ENCODE peak calls at places on chromosomes 5 and 9, in nine cellular contexts. T, H, Y, L, R, I, K, M and E are unnamed samples.

GRCh38 chr5:121533814-121534213 is 317.9 kb upstream of the FTMT start:
- DNase-seq in T (no peak), H (no peak), Y (no peak), L (no peak), R (no peak), I (no peak), K (no peak), M (no peak), E (no peak)

GRCh38 chr9:104961238-104961637 is 33.3 kb upstream of the ABCA1 start:
- DNase-seq in T (no peak), H (peak), Y (no peak), L (no peak), R (no peak), I (no peak), K (peak), M (peak), E (peak)

GRCh38 chr5:61563401-61563800 is 231.3 kb downstream of the ZSWIM6 start:
- DNase-seq in T (no peak), H (no peak), Y (no peak), L (no peak), R (no peak), I (no peak), K (peak), M (peak), E (no peak)

GRCh38 chr5:138305797-138306196 is 25.8 kb downstream of the CDC25C start:
- DNase-seq in T (peak), H (no peak), Y (no peak), L (no peak), R (peak), I (peak), K (peak), M (no peak), E (no peak)

GRCh38 chr9:77451507-77451906 is 196.6 kb downstream of the GNA14 start:
- DNase-seq in T (no peak), H (no peak), Y (no peak), L (no peak), R (no peak), I (no peak), K (no peak), M (no peak), E (no peak)

GRCh38 chr9:17090041-17090440 is 44.8 kb upstream of the CNTLN start:
- DNase-seq in T (no peak), H (no peak), Y (no peak), L (no peak), R (no peak), I (no peak), K (no peak), M (peak), E (no peak)

GRCh38 chr9:127393680-127394079 is 3.3 kb upstream of the SLC2A8 start:
- DNase-seq in T (no peak), H (no peak), Y (no peak), L (no peak), R (no peak), I (no peak), K (peak), M (peak), E (no peak)

GRCh38 chr9:76887003-76887821 is 18.7 kb downstream of the PRUNE2 start:
- DNase-seq in T (no peak), H (no peak), Y (no peak), L (no peak), R (no peak), I (no peak), K (no peak), M (no peak), E (no peak)

GRCh38 chr9:128689820-128690683 is 1.0 kb downstream of the SET start:
- DNase-seq in T (peak), H (peak), Y (no peak), L (no peak), R (no peak), I (no peak), K (peak), M (peak), E (no peak)

GRCh38 chr5:132260714-132261615 is 3.5 kb downstream of the PDLIM4 start:
- DNase-seq in T (peak), H (no peak), Y (no peak), L (peak), R (no peak), I (peak), K (peak), M (peak), E (peak)
- H3K27ac ChIP-seq in T (peak), H (no peak), Y (no peak), L (peak), R (peak), I (peak), K (peak), M (peak), E (peak)

GRCh38 chr5:135138116-135138850 is 104.3 kb upstream of the PITX1 start:
- DNase-seq in T (no peak), H (no peak), Y (no peak), L (no peak), R (no peak), I (no peak), K (peak), M (peak), E (no peak)
- H3K27ac ChIP-seq in T (no peak), H (no peak), Y (no peak), L (no peak), R (no peak), I (no peak), K (no peak), M (peak), E (peak)

DNA sequence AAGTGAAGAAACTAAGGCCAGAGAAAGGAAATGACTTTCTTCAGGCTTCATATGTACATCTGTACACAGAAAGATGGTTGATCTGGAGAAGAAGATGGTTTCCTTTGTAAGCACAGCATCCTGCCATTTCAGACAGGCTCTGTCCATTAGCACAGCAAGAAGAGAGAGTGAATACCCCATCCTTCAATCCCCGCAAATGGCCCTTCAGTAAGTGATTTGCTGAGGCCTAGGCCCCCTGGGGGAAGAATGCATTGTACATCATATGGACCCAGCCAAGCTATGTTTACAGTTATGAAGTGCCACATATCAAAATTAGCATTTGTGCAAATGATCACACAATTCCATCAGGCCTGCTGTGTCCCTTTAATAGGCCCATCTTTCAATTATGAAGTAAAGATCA is 657.4 kb downstream of the BRINP1 start:
- DNase-seq in T (no peak), H (no peak), Y (no peak), L (no peak), R (no peak), I (no peak), K (no peak), M (no peak), E (no peak)
- H3K27ac ChIP-seq in T (no peak), H (no peak), Y (no peak), L (no peak), R (no peak), I (no peak), K (no peak), M (no peak), E (no peak)

DNA sequence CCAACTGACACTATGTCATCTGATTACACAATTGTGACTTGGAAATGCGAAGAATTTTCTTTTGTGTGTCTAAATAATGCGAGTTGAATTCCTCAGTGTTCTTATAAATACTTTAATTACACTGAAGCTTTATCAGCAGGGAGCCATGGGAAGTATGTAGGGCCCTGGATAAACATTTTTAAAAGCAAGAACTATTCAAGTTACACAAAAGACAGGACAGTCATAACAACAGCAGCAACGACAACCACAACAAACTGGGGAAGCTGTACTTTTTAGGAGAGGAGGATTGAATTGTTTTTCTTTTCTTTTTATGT is 250.3 kb upstream of the ZNF608 start:
- DNase-seq in T (no peak), H (no peak), Y (no peak), L (no peak), R (no peak), I (no peak), K (no peak), M (peak), E (no peak)
- H3K27ac ChIP-seq in T (no peak), H (no peak), Y (no peak), L (no peak), R (no peak), I (no peak), K (no peak), M (no peak), E (no peak)

DNA sequence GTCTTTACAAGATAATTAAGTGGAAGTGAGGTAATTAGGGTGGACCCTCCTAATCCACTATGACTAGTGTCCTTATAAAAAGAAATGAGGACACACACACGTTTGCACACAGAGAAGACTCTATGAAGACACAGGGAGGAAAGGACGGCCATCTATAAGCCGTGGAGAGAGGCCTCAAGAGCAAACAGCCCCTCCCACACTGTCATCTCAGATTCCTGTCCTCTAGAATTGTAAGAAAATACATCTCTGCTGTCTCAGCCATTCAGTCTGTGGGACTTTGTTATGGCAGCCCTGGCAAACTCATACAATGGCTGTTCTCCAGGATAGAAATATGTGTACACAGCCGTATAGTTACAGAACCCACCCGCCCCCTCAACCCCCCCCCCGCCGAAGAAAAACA is 111.0 kb upstream of the ERCC6L2 start:
- DNase-seq in T (no peak), H (no peak), Y (no peak), L (no peak), R (no peak), I (no peak), K (no peak), M (peak), E (no peak)
- H3K27ac ChIP-seq in T (no peak), H (no peak), Y (no peak), L (no peak), R (peak), I (no peak), K (no peak), M (no peak), E (no peak)

DNA sequence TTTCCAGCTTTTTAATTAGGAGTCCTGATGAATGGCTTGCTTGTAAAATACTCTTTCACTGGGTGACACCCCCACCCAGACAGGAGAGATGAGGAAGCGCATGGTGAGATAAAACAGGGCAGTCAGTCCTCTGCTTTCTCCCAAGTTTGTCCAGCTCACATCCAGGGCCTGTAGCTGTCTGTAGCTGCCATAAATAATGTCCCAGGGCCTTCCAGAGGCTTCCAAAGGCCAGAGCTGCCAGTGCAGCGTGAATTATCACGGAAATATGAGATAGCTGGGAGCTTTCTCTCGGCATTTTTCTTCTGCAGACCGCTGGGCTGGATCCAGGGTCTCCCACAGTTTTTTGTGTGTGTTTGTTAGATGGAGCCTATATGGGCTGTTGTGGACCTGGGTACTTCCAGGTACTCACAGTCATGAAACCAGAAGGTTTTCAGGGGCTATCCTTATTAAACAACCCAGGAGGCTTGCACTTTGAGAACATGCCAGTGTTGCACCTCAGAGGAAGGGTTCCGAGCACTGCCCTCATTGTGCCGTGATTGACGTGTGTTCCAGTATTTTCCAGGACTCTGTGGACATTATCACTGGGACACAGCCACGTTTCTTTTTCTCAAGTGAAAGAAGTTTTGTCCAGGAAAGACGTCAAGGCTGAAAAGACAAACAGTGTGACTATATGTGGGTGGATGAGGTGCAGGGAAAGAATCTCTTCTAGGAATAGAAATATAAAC is 117.5 kb downstream of the FGF1 start:
- DNase-seq in T (no peak), H (no peak), Y (no peak), L (no peak), R (no peak), I (no peak), K (no peak), M (peak), E (no peak)
- H3K27ac ChIP-seq in T (peak), H (no peak), Y (no peak), L (no peak), R (peak), I (peak), K (peak), M (peak), E (peak)